ENCODE peak calls at places on chromosomes 13 and 19, in four cellular contexts. One of them, this sample, is unnamed.

GRCh38 chr19:7908742-7909461 is 5.2 kb downstream of the MAP2K7 start:
- DNase-seq in psoas muscle: no peak
- DNase-seq in body of pancreas: no peak
- DNase-seq in neural progenitor cell: no peak
- DNase-seq in this sample: peak

GRCh38 chr19:46602392-46603194 is 1.5 kb downstream of the CALM3 start:
- DNase-seq in psoas muscle: no peak
- DNase-seq in body of pancreas: peak
- DNase-seq in neural progenitor cell: no peak
- DNase-seq in this sample: no peak

GRCh38 chr13:114118086-114118762 is 14.2 kb downstream of the RASA3 start:
- DNase-seq in psoas muscle: peak
- DNase-seq in body of pancreas: no peak
- DNase-seq in neural progenitor cell: no peak
- DNase-seq in this sample: no peak

GRCh38 chr13:111503905-111504695 is 183.7 kb downstream of the TEX29 start:
- DNase-seq in psoas muscle: no peak
- DNase-seq in body of pancreas: no peak
- DNase-seq in neural progenitor cell: no peak
- DNase-seq in this sample: no peak

GRCh38 chr19:39327990-39328705 is 7.5 kb upstream of the LRFN1 start:
- DNase-seq in psoas muscle: peak
- DNase-seq in body of pancreas: peak
- DNase-seq in neural progenitor cell: peak
- DNase-seq in this sample: peak

GRCh38 chr13:112332727-112333126 is 43.4 kb upstream of the SPACA7 start:
- DNase-seq in psoas muscle: no peak
- DNase-seq in body of pancreas: no peak
- DNase-seq in neural progenitor cell: no peak
- DNase-seq in this sample: no peak

GRCh38 chr19:47260476-47260875 is 4.2 kb downstream of the CCDC9 start:
- DNase-seq in psoas muscle: no peak
- DNase-seq in body of pancreas: no peak
- DNase-seq in neural progenitor cell: no peak
- DNase-seq in this sample: no peak

GRCh38 chr19:46725036-46725820 is 8.3 kb upstream of the PRKD2 start:
- DNase-seq in psoas muscle: no peak
- DNase-seq in body of pancreas: no peak
- DNase-seq in neural progenitor cell: no peak
- DNase-seq in this sample: no peak

GRCh38 chr19:38488811-38489481 is 55.5 kb downstream of the RYR1 start:
- DNase-seq in psoas muscle: no peak
- DNase-seq in body of pancreas: no peak
- DNase-seq in neural progenitor cell: no peak
- DNase-seq in this sample: no peak

GRCh38 chr13:94292323-94292640 is 187.2 kb downstream of the DCT start:
- DNase-seq in psoas muscle: no peak
- DNase-seq in body of pancreas: no peak
- DNase-seq in neural progenitor cell: no peak
- DNase-seq in this sample: no peak

GRCh38 chr13:51971520-51972426 is 39.5 kb downstream of the ATP7B start:
- DNase-seq in psoas muscle: no peak
- DNase-seq in body of pancreas: no peak
- DNase-seq in neural progenitor cell: no peak
- DNase-seq in this sample: no peak

GRCh38 chr13:113407531-113408393 is 43.8 kb upstream of the GRTP1 start:
- DNase-seq in psoas muscle: peak
- DNase-seq in body of pancreas: peak
- DNase-seq in neural progenitor cell: peak
- DNase-seq in this sample: no peak

GRCh38 chr19:19642506-19643157 is 825 bp downstream of the GMIP start:
- DNase-seq in psoas muscle: no peak
- DNase-seq in body of pancreas: no peak
- DNase-seq in neural progenitor cell: peak
- DNase-seq in this sample: peak

GRCh38 chr13:111858571-111858970 is 208.4 kb upstream of the SOX1 start:
- DNase-seq in psoas muscle: no peak
- DNase-seq in body of pancreas: no peak
- DNase-seq in neural progenitor cell: no peak
- DNase-seq in this sample: no peak

GRCh38 chr19:14979498-14980255 is at the start of gene SLC1A6:
- DNase-seq in psoas muscle: no peak
- DNase-seq in body of pancreas: peak
- DNase-seq in neural progenitor cell: peak
- DNase-seq in this sample: peak

GRCh38 chr19:15280915-15281683 is 48.9 kb upstream of the EPHX3 start:
- DNase-seq in psoas muscle: peak
- DNase-seq in body of pancreas: peak
- DNase-seq in neural progenitor cell: peak
- DNase-seq in this sample: peak

DNA sequence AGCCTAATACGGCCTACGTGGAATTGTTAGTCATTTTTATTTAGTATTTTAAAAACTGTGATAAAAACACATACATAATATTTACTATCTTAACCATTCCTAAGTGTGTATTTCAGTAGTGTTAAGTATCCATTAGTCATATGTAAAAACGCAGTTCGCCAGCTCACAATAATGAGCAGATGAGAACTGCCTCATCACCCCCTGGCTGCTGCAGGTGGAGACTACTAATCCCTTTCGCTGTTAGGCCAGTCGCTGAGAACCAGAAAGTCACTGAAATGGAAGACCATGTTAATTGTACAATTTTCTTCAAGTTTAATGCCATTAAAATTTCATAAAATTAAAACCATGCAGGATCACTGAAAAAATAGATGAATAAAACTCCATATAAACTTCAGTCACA is 1.6 kb downstream of the ESD start:
- DNase-seq in psoas muscle: no peak
- DNase-seq in body of pancreas: no peak
- DNase-seq in neural progenitor cell: peak
- DNase-seq in this sample: no peak
- TF ChIP-seq CTCF in psoas muscle: no peak
- TF ChIP-seq CTCF in body of pancreas: no peak
- TF ChIP-seq CTCF in neural progenitor cell: peak
- TF ChIP-seq CTCF in this sample: no peak

DNA sequence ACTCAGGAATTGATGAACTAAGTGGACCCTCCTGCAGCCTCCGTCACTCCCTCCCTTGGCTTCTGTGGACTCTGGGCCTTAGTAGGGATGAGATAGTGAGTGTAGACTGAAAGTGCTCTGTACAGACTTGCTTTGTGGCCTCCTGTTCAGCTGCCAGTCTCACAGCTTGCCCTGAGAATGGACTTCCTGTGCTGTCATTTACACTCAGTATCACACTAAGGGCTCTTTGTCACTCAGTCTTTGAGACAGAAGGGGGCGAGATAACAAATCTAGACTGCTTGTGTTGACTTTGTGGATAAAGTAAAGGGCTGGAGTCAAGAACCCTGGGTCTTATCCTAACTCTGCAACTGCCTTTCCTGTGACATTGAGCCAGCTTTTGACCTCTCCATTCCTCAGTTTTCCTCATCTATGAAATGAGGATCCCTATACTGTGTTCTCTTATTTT is 21.0 kb upstream of the SPRY2 start:
- DNase-seq in psoas muscle: no peak
- DNase-seq in body of pancreas: no peak
- DNase-seq in neural progenitor cell: peak
- DNase-seq in this sample: no peak
- TF ChIP-seq CTCF in psoas muscle: no peak
- TF ChIP-seq CTCF in body of pancreas: no peak
- TF ChIP-seq CTCF in neural progenitor cell: peak
- TF ChIP-seq CTCF in this sample: no peak

GRCh38 chr19:30689474-30689873 is 317.3 kb downstream of the ZNF536 start:
- DNase-seq in psoas muscle: no peak
- DNase-seq in body of pancreas: no peak
- DNase-seq in neural progenitor cell: no peak
- DNase-seq in this sample: peak
- TF ChIP-seq CTCF in psoas muscle: no peak
- TF ChIP-seq CTCF in body of pancreas: no peak
- TF ChIP-seq CTCF in neural progenitor cell: peak
- TF ChIP-seq CTCF in this sample: peak

GRCh38 chr13:77574076-77574475 is 38.6 kb downstream of the SCEL start:
- DNase-seq in psoas muscle: no peak
- DNase-seq in body of pancreas: no peak
- DNase-seq in neural progenitor cell: no peak
- DNase-seq in this sample: no peak

GRCh38 chr13:77571956-77572355 is 36.5 kb downstream of the SCEL start:
- DNase-seq in psoas muscle: no peak
- DNase-seq in body of pancreas: no peak
- DNase-seq in neural progenitor cell: no peak
- DNase-seq in this sample: no peak
- TF ChIP-seq CTCF in psoas muscle: no peak
- TF ChIP-seq CTCF in body of pancreas: no peak
- TF ChIP-seq CTCF in neural progenitor cell: no peak
- TF ChIP-seq CTCF in this sample: no peak

GRCh38 chr13:108322206-108322824 is 52.8 kb downstream of the TNFSF13B start:
- DNase-seq in psoas muscle: no peak
- DNase-seq in body of pancreas: no peak
- DNase-seq in neural progenitor cell: peak
- DNase-seq in this sample: no peak
- TF ChIP-seq CTCF in psoas muscle: peak
- TF ChIP-seq CTCF in body of pancreas: peak
- TF ChIP-seq CTCF in neural progenitor cell: peak
- TF ChIP-seq CTCF in this sample: peak

GRCh38 chr13:44437356-44438233 is 64.0 kb downstream of the SERP2 start:
- DNase-seq in psoas muscle: no peak
- DNase-seq in body of pancreas: no peak
- DNase-seq in neural progenitor cell: peak
- DNase-seq in this sample: no peak
- TF ChIP-seq CTCF in psoas muscle: peak
- TF ChIP-seq CTCF in body of pancreas: peak
- TF ChIP-seq CTCF in neural progenitor cell: peak
- TF ChIP-seq CTCF in this sample: peak